ENCODE peak calls at places on chromosomes 5 and 9, in four cellular contexts. B, G, Z and C are unnamed samples.

GRCh38 chr5:14440598-14441401 is 140.8 kb upstream of the OTULINL start:
- DNase-seq in B (no peak), Z (no peak), G (no peak), C (no peak)

GRCh38 chr9:126125177-126125576 is 201.5 kb upstream of the MVB12B start:
- DNase-seq in B (no peak), Z (no peak), G (no peak), C (no peak)

GRCh38 chr5:140175367-140176027 is 509 bp downstream of the CYSTM1 start:
- DNase-seq in G (peak; percentile 74), B (peak; percentile 52), Z (no peak), C (no peak)

GRCh38 chr5:100409538-100409937 is 125.6 kb upstream of the FAM174A start:
- DNase-seq in Z (no peak), B (no peak), G (no peak), C (no peak)

GRCh38 chr9:2209400-2209799 is 194.3 kb downstream of the SMARCA2 start:
- DNase-seq in B (no peak), G (no peak), Z (no peak), C (no peak)

GRCh38 chr9:32716439-32716838 is 66.9 kb upstream of the TMEM215 start:
- DNase-seq in Z (no peak), G (no peak), B (no peak), C (no peak)

GRCh38 chr9:3896576-3896975 is 370.8 kb upstream of the RFX3 start:
- DNase-seq in Z (no peak), B (no peak), G (no peak), C (no peak)

GRCh38 chr5:44942524-44943001 is 133.8 kb downstream of the MRPS30 start:
- DNase-seq in B (no peak), Z (no peak), G (no peak), C (no peak)

GRCh38 chr9:121774715-121775613 is 123.5 kb downstream of the DAB2IP start:
- DNase-seq in G (no peak), Z (no peak), B (no peak), C (no peak)

GRCh38 chr9:127943011-127943662 is 5.5 kb upstream of the DPM2 start:
- DNase-seq in G (no peak), B (no peak), Z (no peak), C (no peak)

GRCh38 chr5:112492291-112492690 is 73.2 kb upstream of the EPB41L4A start:
- DNase-seq in B (peak; percentile 19), Z (peak; percentile 56), G (peak; percentile 68), C (peak; percentile 12)

GRCh38 chr9:61665330-61665751 is 475.5 kb downstream of the SPATA31A7 start:
- DNase-seq in B (no peak), G (no peak), Z (no peak), C (no peak)

GRCh38 chr9:126528967-126529366 is 84.8 kb upstream of the LMX1B start:
- DNase-seq in B (no peak), Z (no peak), G (no peak), C (no peak)

GRCh38 chr9:127954831-127955293 is 17.2 kb upstream of the DPM2 start:
- DNase-seq in G (no peak), Z (no peak), B (no peak), C (no peak)

GRCh38 chr5:156913719-156914370 is 49.2 kb downstream of the TIMD4 start:
- DNase-seq in G (no peak), B (no peak), Z (peak; percentile 70), C (peak; percentile 68)

GRCh38 chr9:130328349-130328801 is 62.8 kb downstream of the HMCN2 start:
- DNase-seq in G (no peak), Z (no peak), B (no peak), C (no peak)
- TF ChIP-seq HDAC2 in G (no peak), Z (no peak), B (no peak), C (no peak)

GRCh38 chr9:137253717-137254623 is 1.2 kb upstream of the NELFB start:
- DNase-seq in G (no peak), B (no peak), Z (no peak), C (no peak)
- TF ChIP-seq HDAC2 in G (no peak), B (peak; percentile 14), Z (no peak), C (no peak)

GRCh38 chr9:111258209-111258877 is 71.7 kb downstream of the OR2K2 start:
- DNase-seq in B (no peak), G (no peak), Z (no peak), C (no peak)

DNA sequence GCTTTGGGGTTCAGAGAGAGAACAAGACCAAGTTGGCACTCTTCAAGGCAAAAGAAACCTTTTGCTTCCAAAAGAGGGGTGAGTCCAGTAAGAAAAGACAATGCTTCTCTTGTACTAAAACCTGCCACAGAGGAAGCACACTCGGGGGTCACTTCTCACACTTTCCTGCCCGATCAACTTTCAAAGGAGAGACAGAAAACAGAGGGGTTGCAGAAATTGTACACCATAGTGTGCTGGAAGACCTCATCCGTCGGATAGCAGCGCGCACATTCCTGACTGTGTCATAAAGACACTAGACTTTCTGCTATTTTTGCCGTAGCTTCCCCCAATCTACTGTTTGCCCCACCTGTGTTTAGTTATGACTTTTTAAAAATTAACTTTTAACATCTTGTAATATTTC is 66.9 kb downstream of the OR2K2 start:
- DNase-seq in G (no peak), B (no peak), Z (no peak), C (no peak)
- TF ChIP-seq HDAC2 in G (no peak), B (no peak), Z (no peak), C (no peak)

GRCh38 chr9:120701248-120701647 is 13.0 kb downstream of the MEGF9 start:
- DNase-seq in G (no peak), Z (no peak), B (no peak), C (no peak)

GRCh38 chr9:120696551-120697230 is 17.6 kb downstream of the MEGF9 start:
- DNase-seq in Z (no peak), B (no peak), G (no peak), C (no peak)

GRCh38 chr9:120702075-120702474 is 12.2 kb downstream of the MEGF9 start:
- DNase-seq in B (peak; percentile 54), G (no peak), Z (no peak), C (no peak)

GRCh38 chr9:120697448-120697847 is 16.8 kb downstream of the MEGF9 start:
- DNase-seq in G (no peak), B (no peak), Z (no peak), C (no peak)

GRCh38 chr9:120698766-120699165 is 15.5 kb downstream of the MEGF9 start:
- DNase-seq in Z (no peak), B (no peak), G (no peak), C (no peak)
- TF ChIP-seq HDAC2 in Z (no peak), B (no peak), G (no peak), C (no peak)

DNA sequence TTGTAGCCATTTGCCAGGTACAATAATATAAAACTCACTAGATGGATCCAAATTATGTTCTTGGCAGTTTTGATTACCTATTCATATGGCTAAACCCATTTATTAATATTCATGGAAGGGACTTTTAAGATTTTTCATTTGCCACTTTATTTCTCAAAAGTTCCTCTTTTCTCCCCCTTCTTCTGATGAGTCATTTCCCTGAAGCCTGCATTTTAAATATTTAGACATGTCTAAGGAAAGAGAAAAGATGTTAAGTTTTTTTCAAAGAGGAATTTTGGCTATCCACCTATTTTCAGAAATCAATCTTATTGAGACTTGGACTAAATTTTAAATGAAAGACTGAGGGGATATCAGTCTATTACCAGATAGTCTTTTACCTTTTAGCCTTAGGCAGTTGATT is 1189.4 kb downstream of the EFNA5 start:
- DNase-seq in B (no peak), Z (no peak), G (no peak), C (no peak)
- TF ChIP-seq HDAC2 in B (no peak), Z (no peak), G (no peak), C (no peak)

GRCh38 chr9:110745656-110746055 is 77.1 kb downstream of the MUSK start:
- DNase-seq in G (no peak), B (no peak), Z (no peak), C (no peak)
- TF ChIP-seq HDAC2 in G (no peak), B (no peak), Z (no peak), C (no peak)

GRCh38 chr5:132325691-132326090 is 31.5 kb downstream of the SLC22A4 start:
- DNase-seq in B (no peak), Z (no peak), G (no peak), C (no peak)

GRCh38 chr5:132323202-132323601 is 29.0 kb downstream of the SLC22A4 start:
- DNase-seq in G (no peak), B (no peak), Z (no peak), C (no peak)

GRCh38 chr5:132322266-132322665 is 28.1 kb downstream of the SLC22A4 start:
- DNase-seq in Z (peak; percentile 69), B (no peak), G (no peak), C (no peak)

GRCh38 chr5:132319975-132320374 is 25.8 kb downstream of the SLC22A4 start:
- DNase-seq in B (no peak), Z (no peak), G (no peak), C (no peak)

GRCh38 chr5:132321109-132321721 is 27.0 kb downstream of the SLC22A4 start:
- DNase-seq in B (peak; percentile 67), Z (no peak), G (no peak), C (no peak)
- TF ChIP-seq HDAC2 in B (no peak), Z (no peak), G (no peak), C (no peak)

GRCh38 chr5:65103674-65104035 is 334.9 kb downstream of the CWC27 start:
- DNase-seq in Z (no peak), B (no peak), G (no peak), C (no peak)
- TF ChIP-seq HDAC2 in Z (no peak), B (no peak), G (no peak), C (no peak)